ENCODE peak calls at places on chromosome 5, in eight cellular contexts. V is neural progenitor cell, R is caudate nucleus, K is left ventricle myocardium inferior, Y is dorsolateral prefrontal cortex, L is lower lobe of right lung, O is ovary, X is neuronal stem cell. W is an unnamed sample.

GRCh38 chr5:116595498-116595897 is 20.9 kb upstream of the SEMA6A start:
- DNase-seq in L (no peak), R (no peak), V (no peak), X (no peak), Y (no peak), O (no peak), K (no peak), W (no peak)

GRCh38 chr5:170184007-170184687 is 48.6 kb upstream of the C5orf58 start:
- DNase-seq in O (peak), Y (peak), K (peak), R (no peak), L (peak), X (peak), V (peak), W (peak)

GRCh38 chr5:91384671-91385430 is 1.7 kb upstream of the ARRDC3 start:
- DNase-seq in R (no peak), X (peak), L (no peak), O (no peak), Y (no peak), V (peak), K (no peak), W (peak)

GRCh38 chr5:6159864-6160199 is 218.5 kb downstream of the MED10 start:
- DNase-seq in O (no peak), K (no peak), R (no peak), V (peak), L (no peak), Y (no peak), X (no peak), W (no peak)

GRCh38 chr5:100595152-100595811 is 60.1 kb downstream of the FAM174A start:
- DNase-seq in L (peak), Y (no peak), R (no peak), X (no peak), O (no peak), K (peak), V (no peak), W (peak)

GRCh38 chr5:119356384-119357188 is 767 bp downstream of the TNFAIP8 start:
- DNase-seq in Y (no peak), O (no peak), X (no peak), K (no peak), R (no peak), L (no peak), V (no peak), W (no peak)

GRCh38 chr5:96668725-96669124 is 6.5 kb downstream of the CAST start:
- DNase-seq in K (no peak), L (no peak), O (no peak), Y (no peak), X (no peak), R (no peak), V (no peak), W (no peak)

GRCh38 chr5:168407222-168407621 is 79.0 kb upstream of the RARS1 start:
- DNase-seq in R (no peak), O (no peak), Y (no peak), X (no peak), K (no peak), V (no peak), L (no peak), W (no peak)

GRCh38 chr5:84344788-84345187 is 39.9 kb downstream of the EDIL3 start:
- DNase-seq in K (no peak), O (no peak), L (no peak), X (no peak), R (no peak), V (no peak), Y (no peak), W (no peak)

GRCh38 chr5:1137567-1138444 is 25.9 kb upstream of the SLC12A7 start:
- DNase-seq in O (no peak), X (no peak), Y (no peak), R (no peak), L (no peak), V (no peak), K (no peak), W (no peak)

GRCh38 chr5:140372971-140373487 is 13.0 kb downstream of the SLC4A9 start:
- DNase-seq in Y (peak), X (peak), R (no peak), K (peak), O (peak), V (peak), L (peak), W (peak)

GRCh38 chr5:140357731-140358093 is 2.3 kb upstream of the SLC4A9 start:
- DNase-seq in Y (peak), R (peak), K (peak), L (peak), X (peak), V (peak), O (peak), W (peak)

GRCh38 chr5:74722271-74722670 is 37.2 kb downstream of the HEXB start:
- DNase-seq in O (no peak), L (no peak), K (no peak), R (no peak), V (no peak), X (no peak), Y (no peak), W (no peak)

GRCh38 chr5:158119852-158120708 is 261.1 kb upstream of the CLINT1 start:
- DNase-seq in O (no peak), V (no peak), X (no peak), L (no peak), Y (no peak), K (no peak), R (no peak), W (no peak)

GRCh38 chr5:40507095-40507494 is 172.6 kb upstream of the PTGER4 start:
- DNase-seq in R (no peak), Y (no peak), L (no peak), V (no peak), K (no peak), X (no peak), O (no peak), W (no peak)

GRCh38 chr5:150663936-150664335 is 2.9 kb downstream of the MYOZ3 start:
- DNase-seq in L (no peak), K (no peak), O (no peak), X (no peak), R (no peak), V (no peak), Y (no peak), W (no peak)

GRCh38 chr5:61673007-61673735 is 341.1 kb downstream of the ZSWIM6 start:
- DNase-seq in X (peak), K (no peak), V (peak), R (no peak), Y (no peak), L (no peak), O (no peak), W (no peak)

GRCh38 chr5:154723740-154724505 is 31.3 kb upstream of the LARP1 start:
- DNase-seq in X (no peak), O (no peak), Y (no peak), L (no peak), K (no peak), V (no peak), R (no peak), W (no peak)

GRCh38 chr5:169499990-169500389 is 83.6 kb upstream of the SPDL1 start:
- DNase-seq in K (no peak), O (no peak), V (no peak), X (no peak), Y (no peak), R (no peak), L (no peak), W (no peak)

GRCh38 chr5:24401767-24402166 is 243.0 kb downstream of the CDH10 start:
- DNase-seq in X (no peak), K (no peak), V (no peak), O (no peak), Y (no peak), R (no peak), L (no peak), W (no peak)

GRCh38 chr5:35921930-35922329 is 16.5 kb downstream of the CAPSL start:
- DNase-seq in V (no peak), L (no peak), X (no peak), R (no peak), O (no peak), K (no peak), Y (no peak), W (no peak)

GRCh38 chr5:98921947-98922508 is 6.8 kb downstream of the CHD1 start:
- DNase-seq in Y (no peak), X (no peak), V (no peak), O (no peak), R (no peak), K (no peak), L (no peak), W (no peak)

GRCh38 chr5:1959231-1959630 is 76.5 kb upstream of the IRX4 start:
- DNase-seq in X (no peak), V (no peak), K (no peak), Y (no peak), L (no peak), O (no peak), R (no peak), W (no peak)

GRCh38 chr5:172834570-172835245 is 657 bp downstream of the ERGIC1 start:
- DNase-seq in Y (peak), R (no peak), O (no peak), K (no peak), V (peak), X (no peak), L (no peak), W (peak)

GRCh38 chr5:30347858-30348257 is 845.6 kb upstream of the CDH6 start:
- DNase-seq in O (no peak), V (no peak), L (no peak), Y (no peak), R (no peak), K (no peak), X (no peak), W (no peak)

GRCh38 chr5:158911693-158912363 is 187.9 kb downstream of the EBF1 start:
- DNase-seq in K (no peak), O (no peak), R (no peak), L (no peak), Y (no peak), V (no peak), X (no peak), W (no peak)

GRCh38 chr5:154002093-154002492 is 36.6 kb downstream of the FAM114A2 start:
- DNase-seq in L (no peak), X (no peak), Y (no peak), O (no peak), K (no peak), V (no peak), R (no peak), W (no peak)

GRCh38 chr5:160601045-160601444 is 179.4 kb downstream of the PTTG1 start:
- DNase-seq in R (no peak), K (no peak), O (no peak), Y (no peak), L (no peak), X (no peak), V (no peak), W (no peak)

GRCh38 chr5:160604484-160604883 is 182.8 kb downstream of the PTTG1 start:
- DNase-seq in R (no peak), V (no peak), Y (no peak), K (no peak), O (no peak), L (no peak), X (no peak), W (no peak)

GRCh38 chr5:160605266-160605665 is 183.6 kb downstream of the PTTG1 start:
- DNase-seq in O (no peak), L (no peak), R (no peak), V (no peak), X (no peak), Y (no peak), K (no peak), W (no peak)

DNA sequence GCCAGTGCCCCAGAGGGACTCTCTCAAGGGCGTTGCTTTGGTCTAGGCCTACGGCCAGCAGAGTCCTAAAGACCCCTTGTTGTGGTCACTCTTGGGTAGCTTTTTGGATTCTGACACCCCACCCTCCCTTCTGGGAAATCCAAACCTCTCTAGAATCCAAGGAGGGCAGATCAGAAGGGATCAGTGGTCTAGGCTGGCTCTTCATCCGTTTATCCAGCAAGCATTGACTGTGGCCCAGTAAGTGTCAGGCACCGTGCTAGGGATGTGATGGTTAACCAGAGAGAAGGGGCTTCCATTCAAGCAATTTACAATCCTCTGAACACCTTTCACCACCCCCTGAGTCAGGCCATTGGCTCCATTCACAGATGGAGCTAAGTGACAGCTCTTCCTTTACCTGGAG is 181.1 kb downstream of the PTTG1 start:
- DNase-seq in O (no peak), K (no peak), R (no peak), L (no peak), V (no peak), Y (no peak), X (no peak), W (no peak)
- H3K27ac ChIP-seq in O (no peak), K (no peak), R (no peak), L (no peak), V (no peak), Y (no peak), X (no peak), W (no peak)

GRCh38 chr5:143233020-143233419 is 170.5 kb downstream of the NR3C1 start:
- DNase-seq in K (no peak), Y (no peak), X (no peak), L (no peak), V (no peak), O (no peak), R (no peak), W (no peak)

GRCh38 chr5:143234162-143234842 is 169.2 kb downstream of the NR3C1 start:
- DNase-seq in R (no peak), K (no peak), X (no peak), V (no peak), Y (no peak), O (no peak), L (no peak), W (no peak)

GRCh38 chr5:143237664-143238063 is 165.8 kb downstream of the NR3C1 start:
- DNase-seq in Y (no peak), V (no peak), O (no peak), K (no peak), X (no peak), L (no peak), R (no peak), W (no peak)

GRCh38 chr5:143238620-143239019 is 164.9 kb downstream of the NR3C1 start:
- DNase-seq in R (no peak), Y (no peak), O (no peak), K (no peak), X (no peak), V (no peak), L (no peak), W (no peak)

GRCh38 chr5:143235423-143235822 is 168.1 kb downstream of the NR3C1 start:
- DNase-seq in K (no peak), X (no peak), Y (no peak), L (no peak), R (no peak), V (no peak), O (no peak), W (no peak)
- H3K27ac ChIP-seq in K (no peak), X (no peak), Y (no peak), L (no peak), R (no peak), V (no peak), O (no peak), W (no peak)

GRCh38 chr5:107565791-107566536 is 104.8 kb downstream of the EFNA5 start:
- DNase-seq in L (no peak), R (no peak), K (no peak), X (peak), Y (no peak), O (no peak), V (peak), W (no peak)

GRCh38 chr5:107570805-107571531 is 99.8 kb downstream of the EFNA5 start:
- DNase-seq in X (no peak), O (no peak), R (no peak), L (no peak), Y (no peak), V (peak), K (no peak), W (peak)

GRCh38 chr5:107566537-107566875 is 104.2 kb downstream of the EFNA5 start:
- DNase-seq in X (no peak), Y (no peak), K (no peak), O (no peak), L (no peak), R (no peak), V (no peak), W (no peak)

GRCh38 chr5:107564896-107565295 is 105.8 kb downstream of the EFNA5 start:
- DNase-seq in R (no peak), L (no peak), K (no peak), X (no peak), O (no peak), Y (no peak), V (no peak), W (no peak)

DNA sequence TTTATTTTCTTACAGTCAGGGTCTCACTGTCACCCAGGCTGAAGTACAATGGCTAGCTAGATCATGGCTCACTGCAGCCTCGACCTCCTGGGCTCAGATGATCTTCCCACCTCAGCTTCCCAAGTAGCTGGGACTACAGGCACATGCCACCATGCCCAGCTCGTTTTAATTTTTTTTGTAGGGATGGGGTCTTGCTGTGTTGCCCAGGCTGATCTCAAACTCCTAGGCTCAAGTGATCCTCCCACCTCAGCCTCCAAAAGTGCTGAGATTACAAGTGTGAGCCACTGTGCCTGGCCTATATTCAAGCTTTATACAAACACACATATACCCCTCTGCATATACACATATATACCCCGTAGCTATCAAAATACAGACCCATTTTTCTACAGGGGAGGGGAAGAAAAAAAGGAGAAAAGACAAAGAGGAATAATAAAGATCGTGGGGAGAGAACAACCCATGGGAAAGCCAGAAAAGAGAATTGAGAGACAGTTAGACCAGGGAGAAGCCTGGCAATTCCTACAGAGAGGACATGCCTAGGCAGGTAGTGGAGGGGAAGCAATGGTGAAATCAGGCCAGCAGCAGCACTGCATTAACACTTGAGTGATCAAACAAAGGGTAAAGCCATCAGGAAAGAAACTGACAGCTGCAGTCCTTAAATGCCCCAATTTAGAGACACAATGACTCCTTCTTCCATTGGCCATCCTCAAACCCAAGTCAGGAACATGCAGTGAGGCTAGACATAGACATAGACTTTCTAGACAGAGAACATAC is 102.7 kb downstream of the EFNA5 start:
- DNase-seq in O (no peak), L (no peak), R (no peak), X (no peak), Y (no peak), K (no peak), V (peak), W (no peak)
- H3K27ac ChIP-seq in O (no peak), L (no peak), R (no peak), X (peak), Y (no peak), K (peak), V (no peak), W (no peak)

DNA sequence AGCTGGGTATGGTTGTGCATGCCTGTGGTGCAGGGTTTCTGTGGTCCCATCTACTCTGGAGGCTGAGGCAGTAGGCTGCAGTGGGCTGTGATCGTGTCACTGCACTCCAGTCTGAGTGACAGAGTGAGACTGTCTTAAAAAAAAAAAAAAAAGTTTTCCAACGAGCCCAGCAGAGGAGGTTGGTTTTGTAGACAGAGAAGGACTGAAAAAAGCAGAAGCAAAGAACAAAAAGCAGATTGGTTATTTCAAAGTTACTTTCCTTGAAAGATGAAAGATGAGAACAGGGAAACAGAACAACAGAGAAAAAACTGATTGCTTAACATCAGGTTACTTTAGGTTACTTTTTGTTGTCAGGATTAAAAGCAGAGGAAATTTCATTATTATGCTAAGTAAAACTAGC is 78.0 kb downstream of the ANKRD55 start:
- DNase-seq in O (no peak), V (no peak), Y (no peak), K (no peak), L (no peak), X (no peak), R (no peak), W (no peak)
- H3K27ac ChIP-seq in O (peak), V (no peak), Y (peak), K (peak), L (peak), X (no peak), R (no peak), W (no peak)

DNA sequence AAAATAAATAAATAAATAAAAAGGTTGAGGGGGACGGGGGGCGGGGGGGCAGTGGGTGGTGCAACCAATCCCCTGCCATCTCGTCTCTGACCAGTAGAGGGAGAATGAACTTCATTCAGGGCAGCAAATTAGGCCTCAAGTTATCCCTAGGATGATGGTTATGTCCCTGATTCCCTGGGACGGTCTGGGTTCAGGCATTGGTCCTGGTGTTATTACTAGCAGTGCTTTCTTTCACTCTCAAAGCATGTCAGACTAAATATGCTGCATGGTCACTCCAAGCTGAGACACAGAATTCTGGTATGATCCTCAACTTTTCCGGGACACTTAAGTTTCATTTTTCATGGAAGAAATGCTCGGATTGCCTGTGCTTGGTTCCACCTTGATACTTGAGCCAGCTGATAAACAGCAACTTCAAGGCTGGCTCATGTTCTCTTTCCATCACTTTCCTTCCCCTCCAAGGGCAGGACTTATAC is 59.4 kb downstream of the DAP start:
- DNase-seq in K (no peak), L (no peak), X (peak), Y (no peak), V (peak), O (peak), R (no peak), W (no peak)
- H3K27ac ChIP-seq in K (peak), L (no peak), X (no peak), Y (no peak), V (no peak), O (peak), R (no peak), W (peak)

DNA sequence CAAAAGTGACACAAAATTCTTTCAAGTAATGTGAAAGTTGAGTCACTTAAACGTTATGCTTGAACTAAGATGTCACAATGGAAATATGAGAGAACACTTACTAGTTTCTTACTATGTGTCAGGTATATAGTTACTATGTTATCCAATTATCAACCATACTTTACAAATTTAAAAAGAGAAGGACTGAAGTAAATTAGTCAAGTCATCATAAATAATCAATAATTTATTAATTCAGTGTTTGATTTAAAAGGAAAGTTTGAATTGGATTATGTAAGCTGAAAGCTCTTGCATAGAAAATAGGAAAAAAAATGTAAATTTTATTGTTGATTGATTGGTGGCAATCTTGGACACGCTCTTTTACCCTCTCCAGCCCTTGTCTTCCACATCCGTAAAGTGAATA is 76.3 kb downstream of the GABRA1 start:
- DNase-seq in Y (no peak), X (no peak), V (no peak), R (no peak), L (no peak), K (no peak), O (no peak), W (no peak)
- H3K27ac ChIP-seq in Y (no peak), X (no peak), V (no peak), R (no peak), L (no peak), K (no peak), O (no peak), W (no peak)

GRCh38 chr5:156582193-156582598 is 255.2 kb downstream of the SGCD start:
- DNase-seq in V (no peak), O (no peak), X (no peak), K (no peak), R (no peak), L (no peak), Y (no peak), W (no peak)
- H3K27ac ChIP-seq in V (no peak), O (no peak), X (no peak), K (peak), R (no peak), L (no peak), Y (no peak), W (no peak)

W was measured in body of pancreas.